ENCODE peak calls at places on chromosomes 11 and 22, in five cellular contexts. L is IMR-90, D is K562, N is A549, Z is H1. W is an unnamed sample.

GRCh38 chr11:22626573-22627239 is 1.1 kb upstream of the FANCF start:
- DNase-seq in N (no peak), D (no peak), L (no peak), Z (no peak), W (no peak)

GRCh38 chr11:110032257-110032656 is 60.9 kb upstream of the ZC3H12C start:
- DNase-seq in D (no peak), N (no peak), L (no peak), Z (no peak), W (no peak)

GRCh38 chr22:36374603-36375024 is 13.2 kb downstream of the MYH9 start:
- DNase-seq in Z (no peak), N (no peak), L (peak; percentile 77), D (no peak), W (no peak)

GRCh38 chr11:117090111-117090706 is 8.0 kb downstream of the SIK3 start:
- DNase-seq in L (no peak), D (no peak), N (no peak), Z (no peak), W (no peak)

GRCh38 chr11:132839226-132839625 is 693.1 kb downstream of the OPCML start:
- DNase-seq in Z (no peak), D (no peak), L (no peak), N (no peak), W (no peak)

GRCh38 chr11:9459573-9460321 is 1.1 kb upstream of the ZNF143 start:
- DNase-seq in Z (no peak), L (peak; percentile 64), D (no peak), N (peak; percentile 16), W (peak; percentile 35)

GRCh38 chr22:48259991-48260670 is 1497.7 kb downstream of the TBC1D22A start:
- DNase-seq in D (no peak), L (no peak), Z (no peak), N (no peak), W (no peak)

GRCh38 chr11:5362017-5362625 is 10.8 kb downstream of the OR51B6 start:
- DNase-seq in N (no peak), D (peak; percentile 19), Z (no peak), L (peak; percentile 71), W (no peak)

GRCh38 chr22:49202226-49202625 is 625.4 kb downstream of the BRD1 start:
- DNase-seq in L (no peak), Z (peak; percentile 20), N (no peak), D (no peak), W (no peak)

GRCh38 chr22:43479311-43479710 is 67.5 kb downstream of the MPPED1 start:
- DNase-seq in D (no peak), Z (no peak), L (no peak), N (no peak), W (no peak)

GRCh38 chr11:134504146-134504905 is 92.3 kb upstream of the B3GAT1 start:
- DNase-seq in Z (no peak), L (no peak), D (no peak), N (no peak), W (no peak)

GRCh38 chr11:279966-280761 is 2.0 kb downstream of the NLRP6 start:
- DNase-seq in L (peak; percentile 30), N (no peak), Z (peak; percentile 49), D (no peak), W (no peak)

GRCh38 chr22:50713008-50713385 is 25.0 kb upstream of the ACR start:
- DNase-seq in N (no peak), Z (no peak), D (no peak), L (no peak), W (no peak)

DNA sequence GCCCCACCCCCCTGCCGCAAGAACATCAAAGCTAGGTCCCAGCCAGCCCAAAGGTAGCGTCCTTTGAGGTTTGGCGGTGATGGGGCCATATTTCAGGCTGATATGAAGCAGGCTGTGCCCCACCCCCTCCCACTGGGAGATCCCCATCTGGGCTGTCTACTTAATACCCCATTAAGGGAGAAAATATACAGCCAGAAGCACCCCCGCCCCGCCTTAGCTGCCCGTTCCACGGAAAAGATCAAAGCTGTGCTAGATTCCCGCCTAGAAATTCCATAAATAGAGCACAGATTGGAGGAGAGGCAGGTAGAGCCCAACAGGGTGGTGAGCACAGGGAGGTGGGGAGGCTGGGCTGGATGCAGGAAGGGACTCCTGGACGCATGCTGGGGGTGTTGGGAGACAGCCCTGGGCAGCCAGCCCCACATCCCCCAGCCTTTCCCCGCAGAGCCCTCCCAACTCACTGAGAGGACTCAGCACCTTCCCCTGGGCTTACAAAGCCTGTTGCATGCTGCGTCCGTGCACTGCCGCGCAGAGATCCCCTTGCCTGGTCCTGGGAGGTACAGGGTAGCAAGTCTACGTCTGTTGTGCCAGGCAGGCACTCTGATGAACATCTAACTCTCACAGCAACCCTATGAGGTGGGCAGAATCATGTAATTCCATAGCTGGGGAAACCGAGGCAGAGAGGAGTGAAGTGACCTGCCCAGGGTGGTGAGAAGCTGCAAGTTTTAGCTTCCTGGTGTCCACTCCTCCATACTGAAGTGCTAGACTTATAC is 33.8 kb upstream of the TCF20 start:
- DNase-seq in L (no peak), N (no peak), D (no peak), Z (no peak), W (peak; percentile 83)
- TF ChIP-seq MAFK in L (no peak), N (no peak), D (no peak), Z (no peak), W (no peak)

GRCh38 chr22:30422481-30423295 is 2.9 kb upstream of the MTFP1 start:
- DNase-seq in D (peak; percentile 34), L (peak; percentile 95), Z (peak; percentile 76), N (peak; percentile 75), W (peak; percentile 81)
- H3K4me1 ChIP-seq in D (peaks cover 47% of the 10 kb centered on the region), L (peaks cover 24% of the 10 kb centered on the region), Z (peaks cover 14% of the 10 kb centered on the region), N (peaks cover 51% of the 10 kb centered on the region), W (peaks cover 70% of the 10 kb centered on the region)

GRCh38 chr22:20009582-20010306 is 6.9 kb downstream of the ARVCF start:
- DNase-seq in L (no peak), D (no peak), Z (no peak), N (no peak), W (no peak)
- TF ChIP-seq MAFK in L (no peak), D (peak; percentile 9), Z (no peak), N (no peak), W (no peak)

DNA sequence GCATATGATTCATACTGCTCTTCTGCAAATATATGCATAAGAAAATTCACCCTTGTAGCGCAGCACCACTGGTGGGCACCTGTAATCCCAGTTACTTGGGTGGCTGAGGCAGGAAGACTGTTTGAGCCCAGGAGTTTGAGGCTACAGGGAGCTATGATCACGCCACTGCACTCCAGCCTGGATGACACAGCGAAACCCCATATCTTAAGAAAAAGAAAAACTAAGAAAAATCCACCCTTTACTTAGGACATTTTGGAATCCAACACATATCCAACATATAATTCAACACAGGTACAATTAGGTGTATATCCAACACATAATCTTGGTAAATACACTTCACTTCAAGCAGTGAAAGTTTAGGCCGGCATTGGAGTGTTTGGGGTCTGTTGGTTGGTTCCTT is 255.5 kb upstream of the PITPNB start:
- DNase-seq in L (no peak), D (no peak), N (no peak), Z (no peak), W (no peak)
- H3K4me1 ChIP-seq in L (no peaks in the 10 kb centered on the region), D (no peaks in the 10 kb centered on the region), N (peaks cover 7% of the 10 kb centered on the region), Z (no peaks in the 10 kb centered on the region), W (no peaks in the 10 kb centered on the region)

GRCh38 chr11:62392944-62393628 is 25.7 kb upstream of the SCGB1A1 start:
- DNase-seq in D (peak; percentile 73), Z (no peak), L (no peak), N (peak; percentile 79), W (peak; percentile 55)
- TF ChIP-seq MAFK in D (peak; percentile 19), Z (no peak), L (no peak), N (peak; percentile 62), W (no peak)

DNA sequence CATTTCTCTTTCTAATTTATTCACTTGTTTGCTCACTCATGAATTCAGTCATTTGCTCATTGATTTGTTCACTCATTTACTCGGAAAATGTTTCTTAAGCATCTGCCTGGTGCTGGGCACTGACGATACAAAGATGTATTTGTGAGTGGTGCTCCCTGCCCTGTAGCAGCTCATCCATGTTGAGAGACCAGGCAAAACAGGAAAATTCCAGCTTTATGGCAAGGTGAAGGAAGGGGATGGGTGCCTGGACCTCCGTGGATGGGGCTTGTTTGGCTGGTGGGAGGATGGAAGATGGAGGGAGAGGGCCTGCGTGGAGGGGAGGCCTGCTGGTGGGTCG is 53.1 kb downstream of the TBC1D22A start:
- DNase-seq in L (no peak), D (no peak), Z (peak; percentile 43), N (no peak), W (no peak)
- H3K4me1 ChIP-seq in L (peaks cover 14% of the 10 kb centered on the region), D (peaks cover 8% of the 10 kb centered on the region), Z (peaks cover 1% of the 10 kb centered on the region), N (peaks cover 35% of the 10 kb centered on the region), W (peaks cover 45% of the 10 kb centered on the region)

W was measured in HepG2.